ENCODE peak calls at places on chromosomes 12 and 14, in nine cellular contexts. F is NCI-H1694; Z is A673; R is MG63; U is Karpas-422; Y is activated CD4-positive, alpha-beta T cell treated with anti-CD3 and anti-CD28 coated beads, Interleukin-2, amount 10 ng/mL, durations not matched to agents 7 days and 5 days; T is T-cell; Q is progenitor cell of endocrine pancreas; E is ELR. S is an unnamed sample.

GRCh38 chr14:101504096-101504948 is 57.0 kb upstream of the DIO3 start:
- DNase-seq in Q (no peak), E (no peak), Z (no peak), R (no peak), T (no peak), U (no peak), F (no peak), Y (no peak), S (no peak)

GRCh38 chr12:52557481-52557880 is 4.5 kb upstream of the KRT71 start:
- DNase-seq in U (no peak), E (no peak), Y (no peak), Q (no peak), T (no peak), Z (no peak), F (no peak), R (no peak), S (no peak)

GRCh38 chr12:54216580-54217308 is 28.0 kb upstream of the SMUG1 start:
- DNase-seq in E (peak; percentile 92), Q (peak; percentile 61), Z (peak; percentile 97), R (peak; percentile 77), F (peak; percentile 90), Y (peak; percentile 87), T (peak; percentile 80), U (peak; percentile 95), S (peak; percentile 76)

GRCh38 chr12:58186914-58187313 is 245.5 kb downstream of the ATP23 start:
- DNase-seq in Z (no peak), T (no peak), E (no peak), U (peak; percentile 42), F (no peak), R (no peak), Y (no peak), Q (no peak), S (no peak)

GRCh38 chr12:54603173-54603814 is 14.8 kb upstream of the PPP1R1A start:
- DNase-seq in Q (peak; percentile 43), Z (peak; percentile 94), T (peak; percentile 60), E (peak; percentile 82), Y (peak; percentile 68), R (peak; percentile 58), U (peak; percentile 91), F (peak; percentile 28), S (peak; percentile 77)

GRCh38 chr12:53710098-53710497 is 17.2 kb downstream of the CALCOCO1 start:
- DNase-seq in E (no peak), T (no peak), R (no peak), Z (no peak), U (no peak), Y (no peak), F (no peak), Q (no peak), S (no peak)

GRCh38 chr14:36513451-36514277 is 6.4 kb downstream of the NKX2-1 start:
- DNase-seq in F (no peak), Z (no peak), T (no peak), R (no peak), U (no peak), E (no peak), Q (no peak), Y (no peak), S (no peak)

GRCh38 chr14:36207500-36207899 is 31.0 kb upstream of the PTCSC3 start:
- DNase-seq in Q (no peak), Y (no peak), U (no peak), F (no peak), T (no peak), R (no peak), Z (peak; percentile 6), E (peak; percentile 38), S (no peak)

GRCh38 chr12:93618891-93619410 is 46.5 kb downstream of the SOCS2 start:
- DNase-seq in E (no peak), R (no peak), T (no peak), Z (no peak), Y (no peak), U (no peak), F (no peak), Q (no peak), S (no peak)

GRCh38 chr12:39505025-39505424 is 62.1 kb upstream of the KIF21A start:
- DNase-seq in Q (no peak), T (no peak), U (no peak), Z (no peak), R (no peak), Y (no peak), E (peak; percentile 3), F (no peak), S (no peak)

GRCh38 chr14:104135121-104135903 is 3.1 kb upstream of the KIF26A start:
- DNase-seq in Z (peak; percentile 63), E (peak; percentile 24), R (no peak), Q (no peak), Y (no peak), U (peak; percentile 80), F (no peak), T (no peak), S (no peak)

GRCh38 chr12:9940370-9940769 is 8.2 kb upstream of the CLEC2A start:
- DNase-seq in Z (peak; percentile 10), Y (peak; percentile 49), F (no peak), U (peak; percentile 60), E (peak; percentile 33), Q (no peak), R (no peak), T (peak; percentile 4), S (no peak)

GRCh38 chr12:10016881-10017280 is 6.5 kb downstream of the CLEC12B start:
- DNase-seq in F (no peak), U (no peak), T (no peak), R (no peak), Z (peak; percentile 21), E (peak; percentile 65), Y (no peak), Q (no peak), S (no peak)

GRCh38 chr14:61744239-61744638 is 18.0 kb upstream of the SNAPC1 start:
- DNase-seq in R (no peak), F (no peak), E (no peak), U (no peak), Y (no peak), Q (no peak), T (no peak), Z (no peak), S (no peak)

GRCh38 chr12:6278439-6279255 is 31.8 kb upstream of the PLEKHG6 start:
- DNase-seq in E (peak; percentile 93), T (peak; percentile 79), U (peak; percentile 82), Y (peak; percentile 75), Z (peak; percentile 87), R (peak; percentile 90), F (peak; percentile 66), Q (peak; percentile 97), S (peak; percentile 75)

GRCh38 chr12:122646568-122647220 is 56.5 kb downstream of the HCAR2 start:
- DNase-seq in T (peak; percentile 3), E (peak; percentile 98), Q (no peak), U (peak; percentile 48), F (no peak), Y (peak; percentile 55), Z (no peak), R (peak; percentile 27), S (peak; percentile 56)